ENCODE peak calls at places on chromosomes 7 and 10, in four cellular contexts. N is stimulated activated CD8-positive, alpha-beta memory T cell treated with anti-CD3 and anti-CD28 coated beads, Interleukin-2, amount 100 ng/mL, for 48 hours; O is HTR-8/SVneo; V is activated naive CD4-positive, alpha-beta T cell treated with Interleukin-2 at 50 U/mL for 16 hours. P is an unnamed sample.

GRCh38 chr7:101947899-101948298 is 130.5 kb downstream of the CUX1 start:
- DNase-seq in N (no peak), O (no peak), V (no peak), P (no peak)

GRCh38 chr7:70456729-70457128 is 675.2 kb upstream of the GALNT17 start:
- DNase-seq in N (no peak), O (no peak), V (no peak), P (no peak)

GRCh38 chr10:78520737-78521430 is 487.2 kb downstream of the RPS24 start:
- DNase-seq in N (no peak), O (peak; percentile 13), V (no peak), P (peak; percentile 22)

GRCh38 chr7:69256634-69257081 is 341.6 kb upstream of the AUTS2 start:
- DNase-seq in N (no peak), O (no peak), V (no peak), P (no peak)

GRCh38 chr10:93548376-93549071 is 17.9 kb upstream of the FFAR4 start:
- DNase-seq in N (no peak), O (peak; percentile 39), V (no peak), P (no peak)

GRCh38 chr7:157525501-157525915 is 188.7 kb downstream of the DNAJB6 start:
- DNase-seq in N (no peak), O (no peak), V (no peak), P (no peak)

GRCh38 chr7:45658716-45659495 is 84.7 kb downstream of the ADCY1 start:
- DNase-seq in N (no peak), O (no peak), V (no peak), P (peak; percentile 52)

GRCh38 chr7:91325731-91326130 is 61.5 kb downstream of the FZD1 start:
- DNase-seq in N (no peak), O (no peak), V (no peak), P (no peak)

GRCh38 chr10:117544729-117545140 is 2.2 kb downstream of the EMX2 start:
- DNase-seq in N (no peak), O (no peak), V (no peak), P (no peak)

GRCh38 chr7:5435291-5436002 is 11.8 kb upstream of the TNRC18 start:
- DNase-seq in N (no peak), O (no peak), V (no peak), P (no peak)

GRCh38 chr10:101902032-101902799 is 58.6 kb upstream of the KCNIP2 start:
- DNase-seq in N (no peak), O (no peak), V (no peak), P (no peak)

GRCh38 chr10:79490400-79491081 is 21.8 kb upstream of the EIF5AL1 start:
- DNase-seq in N (no peak), O (no peak), V (no peak), P (no peak)

GRCh38 chr7:75721426-75721825 is 17.3 kb downstream of the HIP1 start:
- DNase-seq in N (no peak), O (no peak), V (no peak), P (no peak)

GRCh38 chr10:28587970-28588290 is 55.0 kb downstream of the WAC start:
- DNase-seq in N (no peak), O (peak; percentile 11), V (no peak), P (no peak)

GRCh38 chr7:13860734-13861133 is 128.7 kb downstream of the ETV1 start:
- DNase-seq in N (no peak), O (no peak), V (no peak), P (no peak)